ENCODE peak calls at places on chromosomes 4 and X, in seven cellular contexts. One of them, this sample, is unnamed.

GRCh38 chr4:164779811-164780216 is 25.9 kb downstream of the SMIM31 start:
- DNase-seq in LHCN-M2: peak; percentile 54
- DNase-seq in nucleus accumbens: peak; percentile 3
- DNase-seq in retina: peak; percentile 33
- DNase-seq in substantia nigra: no peak
- DNase-seq in activated CD4-positive, alpha-beta T cell treated with anti-CD3 and anti-CD28 coated beads, Interleukin-2, amount 50 U/mL, for 24 hours: peak; percentile 3
- DNase-seq in hypothalamus: no peak
- DNase-seq in this sample: peak; percentile 11

GRCh38 chr4:105145059-105145912 is 1.4 kb upstream of the TET2 start:
- DNase-seq in activated CD4-positive, alpha-beta T cell treated with anti-CD3 and anti-CD28 coated beads, Interleukin-2, amount 50 U/mL, for 24 hours: no peak
- DNase-seq in substantia nigra: no peak
- DNase-seq in nucleus accumbens: no peak
- DNase-seq in retina: no peak
- DNase-seq in hypothalamus: no peak
- DNase-seq in LHCN-M2: peak; percentile 38
- DNase-seq in this sample: no peak

GRCh38 chrX:111168314-111168713 is 72.3 kb downstream of the PAK3 start:
- DNase-seq in LHCN-M2: peak; percentile 1
- DNase-seq in substantia nigra: no peak
- DNase-seq in retina: no peak
- DNase-seq in activated CD4-positive, alpha-beta T cell treated with anti-CD3 and anti-CD28 coated beads, Interleukin-2, amount 50 U/mL, for 24 hours: no peak
- DNase-seq in nucleus accumbens: no peak
- DNase-seq in hypothalamus: no peak
- DNase-seq in this sample: no peak

GRCh38 chrX:150506020-150506419 is 62.4 kb upstream of the MTM1 start:
- DNase-seq in activated CD4-positive, alpha-beta T cell treated with anti-CD3 and anti-CD28 coated beads, Interleukin-2, amount 50 U/mL, for 24 hours: no peak
- DNase-seq in substantia nigra: no peak
- DNase-seq in nucleus accumbens: no peak
- DNase-seq in hypothalamus: no peak
- DNase-seq in retina: no peak
- DNase-seq in LHCN-M2: no peak
- DNase-seq in this sample: no peak

GRCh38 chrX:133859860-133860259 is 125.5 kb downstream of the GPC3 start:
- DNase-seq in activated CD4-positive, alpha-beta T cell treated with anti-CD3 and anti-CD28 coated beads, Interleukin-2, amount 50 U/mL, for 24 hours: no peak
- DNase-seq in LHCN-M2: no peak
- DNase-seq in nucleus accumbens: no peak
- DNase-seq in hypothalamus: no peak
- DNase-seq in substantia nigra: no peak
- DNase-seq in retina: no peak
- DNase-seq in this sample: no peak

GRCh38 chr4:1978226-1978625 is 30.5 kb downstream of the NELFA start:
- DNase-seq in substantia nigra: no peak
- DNase-seq in hypothalamus: no peak
- DNase-seq in nucleus accumbens: no peak
- DNase-seq in LHCN-M2: no peak
- DNase-seq in retina: peak; percentile 2
- DNase-seq in activated CD4-positive, alpha-beta T cell treated with anti-CD3 and anti-CD28 coated beads, Interleukin-2, amount 50 U/mL, for 24 hours: no peak
- DNase-seq in this sample: no peak

GRCh38 chr4:141652161-141652778 is 15.9 kb downstream of the IL15 start:
- DNase-seq in hypothalamus: no peak
- DNase-seq in LHCN-M2: peak; percentile 55
- DNase-seq in activated CD4-positive, alpha-beta T cell treated with anti-CD3 and anti-CD28 coated beads, Interleukin-2, amount 50 U/mL, for 24 hours: no peak
- DNase-seq in retina: no peak
- DNase-seq in substantia nigra: no peak
- DNase-seq in nucleus accumbens: no peak
- DNase-seq in this sample: no peak

GRCh38 chr4:177673980-177674504 is 231.8 kb upstream of the AGA start:
- DNase-seq in substantia nigra: no peak
- DNase-seq in activated CD4-positive, alpha-beta T cell treated with anti-CD3 and anti-CD28 coated beads, Interleukin-2, amount 50 U/mL, for 24 hours: no peak
- DNase-seq in retina: no peak
- DNase-seq in LHCN-M2: no peak
- DNase-seq in hypothalamus: no peak
- DNase-seq in nucleus accumbens: no peak
- DNase-seq in this sample: no peak

GRCh38 chrX:110157444-110157843 is 154.5 kb downstream of the TMEM164 start:
- DNase-seq in nucleus accumbens: no peak
- DNase-seq in LHCN-M2: no peak
- DNase-seq in activated CD4-positive, alpha-beta T cell treated with anti-CD3 and anti-CD28 coated beads, Interleukin-2, amount 50 U/mL, for 24 hours: no peak
- DNase-seq in retina: no peak
- DNase-seq in substantia nigra: no peak
- DNase-seq in hypothalamus: no peak
- DNase-seq in this sample: no peak

GRCh38 chr4:138390286-138390685 is 148.1 kb upstream of the SLC7A11 start:
- DNase-seq in hypothalamus: no peak
- DNase-seq in activated CD4-positive, alpha-beta T cell treated with anti-CD3 and anti-CD28 coated beads, Interleukin-2, amount 50 U/mL, for 24 hours: no peak
- DNase-seq in nucleus accumbens: no peak
- DNase-seq in LHCN-M2: no peak
- DNase-seq in retina: no peak
- DNase-seq in substantia nigra: no peak
- DNase-seq in this sample: no peak

GRCh38 chr4:6658635-6659075 is 18.2 kb downstream of the MRFAP1 start:
- DNase-seq in LHCN-M2: no peak
- DNase-seq in retina: peak; percentile 76
- DNase-seq in activated CD4-positive, alpha-beta T cell treated with anti-CD3 and anti-CD28 coated beads, Interleukin-2, amount 50 U/mL, for 24 hours: peak; percentile 14
- DNase-seq in hypothalamus: no peak
- DNase-seq in nucleus accumbens: no peak
- DNase-seq in substantia nigra: no peak
- DNase-seq in this sample: no peak

GRCh38 chrX:69748055-69748454 is 132.1 kb downstream of the EDA start:
- DNase-seq in nucleus accumbens: no peak
- DNase-seq in hypothalamus: no peak
- DNase-seq in retina: no peak
- DNase-seq in activated CD4-positive, alpha-beta T cell treated with anti-CD3 and anti-CD28 coated beads, Interleukin-2, amount 50 U/mL, for 24 hours: no peak
- DNase-seq in LHCN-M2: no peak
- DNase-seq in substantia nigra: no peak
- DNase-seq in this sample: no peak

GRCh38 chr4:145736241-145736831 is 56.4 kb downstream of the C4orf51 start:
- DNase-seq in retina: no peak
- DNase-seq in LHCN-M2: peak; percentile 60
- DNase-seq in nucleus accumbens: no peak
- DNase-seq in activated CD4-positive, alpha-beta T cell treated with anti-CD3 and anti-CD28 coated beads, Interleukin-2, amount 50 U/mL, for 24 hours: no peak
- DNase-seq in hypothalamus: no peak
- DNase-seq in substantia nigra: no peak
- DNase-seq in this sample: no peak

GRCh38 chr4:151169223-151169622 is 69.8 kb downstream of the RPS3A start:
- DNase-seq in hypothalamus: no peak
- DNase-seq in activated CD4-positive, alpha-beta T cell treated with anti-CD3 and anti-CD28 coated beads, Interleukin-2, amount 50 U/mL, for 24 hours: no peak
- DNase-seq in substantia nigra: peak; percentile 18
- DNase-seq in nucleus accumbens: peak; percentile 45
- DNase-seq in retina: peak; percentile 48
- DNase-seq in LHCN-M2: peak; percentile 96
- DNase-seq in this sample: no peak

This sample was measured in progenitor cell of endocrine pancreas.